ENCODE peak calls at places on chromosomes 2 and 18, in ten cellular contexts. V is CD8-positive, alpha-beta T cell; S is sigmoid colon; Z is WERI-Rb-1; N is WTC11; A is thyroid gland; T is BJ; L is neural crest cell; I is epithelial cell of esophagus; O is adrenal gland. D is an unnamed sample.

GRCh38 chr2:47079515-47080412 is 75.3 kb downstream of the STPG4 start:
- DNase-seq in N (no peak), A (peak), V (no peak), T (no peak), O (no peak), L (no peak), S (no peak), Z (no peak), I (no peak), D (no peak)

GRCh38 chr2:14543284-14543683 is 89.2 kb upstream of the LRATD1 start:
- DNase-seq in L (no peak), V (no peak), N (no peak), Z (no peak), A (no peak), I (no peak), T (no peak), S (no peak), O (no peak), D (no peak)

GRCh38 chr18:60358516-60358915 is 14.1 kb downstream of the MC4R start:
- DNase-seq in A (no peak), S (no peak), N (no peak), T (no peak), V (no peak), I (peak), Z (no peak), L (no peak), O (no peak), D (no peak)

GRCh38 chr2:171541202-171541884 is 19.1 kb downstream of the CYBRD1 start:
- DNase-seq in Z (no peak), I (peak), L (no peak), S (no peak), T (no peak), N (peak), V (no peak), O (no peak), A (no peak), D (no peak)

GRCh38 chr18:79513381-79514081 is 117.8 kb downstream of the NFATC1 start:
- DNase-seq in Z (peak), A (no peak), I (no peak), L (no peak), V (no peak), S (peak), N (no peak), T (no peak), O (peak), D (no peak)

GRCh38 chr2:69027060-69027459 is 14.1 kb downstream of the ANTXR1 start:
- DNase-seq in S (no peak), V (no peak), A (no peak), N (no peak), O (no peak), T (no peak), I (no peak), L (no peak), Z (no peak), D (no peak)

GRCh38 chr2:240203842-240204270 is 63.4 kb upstream of the OTOS start:
- DNase-seq in I (no peak), V (no peak), A (no peak), N (no peak), S (peak), O (no peak), L (no peak), T (no peak), Z (no peak), D (no peak)

GRCh38 chr2:65299246-65299645 is 71.6 kb downstream of the ACTR2 start:
- DNase-seq in I (peak), Z (no peak), N (no peak), A (no peak), O (no peak), S (no peak), T (no peak), V (peak), L (no peak), D (no peak)

GRCh38 chr18:55650363-55650870 is 62.4 kb upstream of the TCF4 start:
- DNase-seq in L (no peak), S (no peak), Z (no peak), I (peak), O (no peak), V (no peak), A (no peak), N (no peak), T (no peak), D (no peak)

GRCh38 chr2:7468955-7469354 is 551.7 kb downstream of the RNF144A start:
- DNase-seq in N (no peak), S (no peak), Z (no peak), O (no peak), A (no peak), I (no peak), V (no peak), L (no peak), T (no peak), D (no peak)

GRCh38 chr18:54240629-54241107 is 16.2 kb upstream of the MBD2 start:
- DNase-seq in O (no peak), N (no peak), L (no peak), S (no peak), I (no peak), Z (no peak), T (no peak), A (peak), V (no peak), D (no peak)

GRCh38 chr2:236131073-236131692 is 37.0 kb downstream of the GBX2 start:
- DNase-seq in A (no peak), O (no peak), T (no peak), N (no peak), S (no peak), Z (no peak), L (no peak), V (no peak), I (no peak), D (no peak)

DNA sequence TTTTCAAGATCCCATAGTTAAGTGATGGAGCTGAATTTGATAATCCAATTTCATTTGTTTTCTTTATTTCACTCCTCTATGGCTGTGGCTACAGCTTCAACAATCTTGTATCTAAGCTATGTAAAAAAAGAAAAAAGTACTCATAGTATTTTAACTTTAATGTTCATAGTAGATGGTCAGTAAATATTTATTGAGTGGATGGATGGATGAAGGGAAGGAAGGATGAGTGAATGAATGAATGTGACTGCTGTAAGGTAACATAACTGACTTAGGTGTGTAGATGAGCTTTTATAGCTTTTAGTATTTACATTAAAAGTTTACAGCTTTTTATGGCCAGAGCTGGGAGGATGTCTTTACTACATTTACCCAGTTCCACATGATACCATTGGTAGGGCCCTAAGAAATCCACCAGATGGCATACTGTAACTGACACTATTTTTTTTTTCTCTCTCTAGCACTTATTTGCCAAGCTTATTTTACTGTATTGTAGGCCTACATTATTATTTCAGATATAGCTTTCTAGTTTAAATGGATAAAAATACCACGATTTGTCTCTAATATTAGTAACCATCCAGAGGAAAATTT is 13.4 kb upstream of the HRH4 start:
- DNase-seq in V (no peak), Z (no peak), A (no peak), S (no peak), O (no peak), I (no peak), T (no peak), L (no peak), N (no peak), D (no peak)
- TF ChIP-seq CTCF in V (no peak), Z (no peak), A (no peak), S (no peak), O (no peak), I (peak), T (peak), L (no peak), N (no peak), D (no peak)

GRCh38 chr18:33831424-33831823 is 253.4 kb downstream of the ASXL3 start:
- DNase-seq in L (no peak), O (no peak), A (no peak), T (no peak), S (no peak), V (no peak), Z (no peak), N (no peak), I (no peak), D (no peak)

GRCh38 chr18:33837191-33837590 is 259.2 kb downstream of the ASXL3 start:
- DNase-seq in S (no peak), T (no peak), I (peak), A (no peak), V (no peak), O (no peak), Z (no peak), L (no peak), N (no peak), D (no peak)

GRCh38 chr18:33835419-33835818 is 257.4 kb downstream of the ASXL3 start:
- DNase-seq in O (no peak), V (no peak), L (no peak), N (no peak), Z (no peak), T (no peak), S (no peak), A (no peak), I (no peak), D (no peak)

GRCh38 chr18:33830210-33830609 is 252.2 kb downstream of the ASXL3 start:
- DNase-seq in N (no peak), Z (no peak), T (no peak), V (no peak), A (no peak), L (no peak), I (no peak), O (no peak), S (no peak), D (no peak)

DNA sequence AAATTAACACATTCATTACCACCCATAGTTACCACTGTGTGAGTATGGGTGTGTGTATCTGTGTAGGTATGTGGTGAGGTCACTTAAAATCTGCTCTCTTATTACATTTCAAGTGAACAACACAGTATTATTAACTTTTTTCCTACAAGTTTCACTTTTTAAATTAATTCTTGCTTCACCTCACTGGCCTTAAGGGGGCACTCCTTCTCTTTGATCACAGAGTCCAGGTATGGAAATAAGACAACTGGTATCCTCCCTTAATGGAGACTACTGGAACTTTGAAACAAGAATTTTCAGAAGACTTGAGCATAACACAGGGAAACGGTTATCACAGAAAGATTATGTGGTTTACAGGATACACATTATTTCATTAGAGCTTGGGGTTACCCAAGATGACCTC is 255.8 kb downstream of the ASXL3 start:
- DNase-seq in T (no peak), A (no peak), L (no peak), N (no peak), S (no peak), V (no peak), I (no peak), O (no peak), Z (no peak), D (no peak)
- TF ChIP-seq CTCF in T (no peak), A (peak), L (no peak), N (no peak), S (no peak), V (no peak), I (no peak), O (no peak), Z (peak), D (peak)

DNA sequence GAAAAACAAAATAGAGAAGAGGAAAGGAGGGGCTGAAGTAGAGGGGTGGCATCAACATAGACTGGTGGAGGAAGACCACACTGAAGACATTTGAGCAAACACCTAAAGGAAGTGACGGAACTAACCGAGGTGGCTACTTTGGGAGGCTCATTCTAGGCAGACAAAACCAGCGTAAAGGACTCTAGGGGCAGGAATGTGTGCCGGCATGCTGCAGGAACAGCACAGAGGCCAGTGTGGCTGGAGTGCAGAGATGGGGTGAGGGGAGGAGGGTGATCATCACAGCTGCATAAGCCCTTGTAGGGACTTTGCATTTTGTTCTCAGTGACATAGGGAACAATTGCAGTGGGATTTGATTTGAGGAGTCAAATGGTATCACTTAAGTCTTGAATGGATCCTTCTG is 253.5 kb downstream of the NCKAP5 start:
- DNase-seq in A (no peak), Z (no peak), I (no peak), N (peak), L (no peak), O (no peak), V (no peak), S (no peak), T (no peak), D (no peak)
- TF ChIP-seq CTCF in A (no peak), Z (peak), I (peak), N (no peak), L (no peak), O (no peak), V (no peak), S (no peak), T (no peak), D (no peak)

GRCh38 chr2:149597050-149598013 is 9.8 kb upstream of the MMADHC start:
- DNase-seq in L (peak), T (no peak), Z (peak), A (peak), O (peak), V (peak), N (peak), I (peak), S (peak), D (peak)
- TF ChIP-seq CTCF in L (peak), T (peak), Z (peak), A (peak), O (peak), V (peak), N (peak), I (peak), S (peak), D (peak)

GRCh38 chr2:138476940-138477339 is 24.6 kb upstream of the SPOPL start:
- DNase-seq in V (no peak), I (no peak), L (no peak), S (no peak), N (no peak), A (no peak), Z (no peak), T (no peak), O (no peak), D (no peak)
- TF ChIP-seq CTCF in V (no peak), I (no peak), L (no peak), S (no peak), N (no peak), A (no peak), Z (peak), T (no peak), O (no peak), D (no peak)

D was measured in BE2C.